ENCODE peak calls at places on chromosomes 7 and 10, in ten cellular contexts. C, L, Z, V, W, J, A, I, M and S are unnamed samples.

GRCh38 chr7:138902156-138902555 is 79.0 kb downstream of the KIAA1549 start:
- DNase-seq in A (no peak), M (no peak), V (no peak), I (no peak), W (no peak), C (no peak), J (no peak), L (no peak), Z (no peak), S (no peak)

GRCh38 chr10:65618125-65618524 is 1307.7 kb upstream of the LRRTM3 start:
- DNase-seq in M (no peak), J (no peak), W (no peak), L (no peak), V (no peak), A (peak; percentile 68), I (no peak), Z (no peak), C (no peak), S (no peak)

GRCh38 chr7:79149831-79150230 is 303.6 kb downstream of the MAGI2 start:
- DNase-seq in V (no peak), Z (no peak), A (peak; percentile 22), I (no peak), J (no peak), C (no peak), L (no peak), M (no peak), W (no peak), S (no peak)

GRCh38 chr10:62844280-62845011 is 28.3 kb upstream of the EGR2 start:
- DNase-seq in J (no peak), A (no peak), C (no peak), W (no peak), M (no peak), I (no peak), V (no peak), L (no peak), Z (no peak), S (no peak)

GRCh38 chr10:133140417-133141143 is 19.4 kb upstream of the KNDC1 start:
- DNase-seq in I (no peak), W (peak; percentile 50), Z (peak; percentile 8), V (no peak), M (no peak), C (no peak), J (no peak), L (no peak), A (no peak), S (no peak)

GRCh38 chr7:103592844-103593243 is 146.8 kb upstream of the SLC26A5 start:
- DNase-seq in L (no peak), I (no peak), W (no peak), M (no peak), J (no peak), V (no peak), C (no peak), A (peak; percentile 41), Z (no peak), S (no peak)

GRCh38 chr7:27955596-27955995 is 215.6 kb downstream of the TAX1BP1 start:
- DNase-seq in M (no peak), V (no peak), C (no peak), A (no peak), Z (no peak), J (no peak), I (no peak), L (no peak), W (no peak), S (no peak)

GRCh38 chr10:12638103-12638502 is 288.8 kb downstream of the CAMK1D start:
- DNase-seq in L (no peak), C (peak; percentile 28), V (no peak), Z (no peak), I (no peak), M (no peak), A (no peak), W (no peak), J (no peak), S (no peak)

GRCh38 chr10:30581779-30582380 is 47.7 kb downstream of the LYZL2 start:
- DNase-seq in W (no peak), J (no peak), L (peak; percentile 58), A (peak; percentile 54), C (peak; percentile 46), I (no peak), M (peak; percentile 35), V (no peak), Z (peak; percentile 22), S (peak; percentile 68)

GRCh38 chr7:1861799-1862458 is 191.9 kb downstream of the ELFN1 start:
- DNase-seq in I (no peak), L (no peak), M (no peak), J (no peak), A (no peak), V (no peak), Z (no peak), W (no peak), C (no peak), S (no peak)

GRCh38 chr7:140623995-140624902 is 16.4 kb downstream of the DENND2A start:
- DNase-seq in J (no peak), M (no peak), V (no peak), L (no peak), I (no peak), Z (peak; percentile 67), W (peak; percentile 90), C (no peak), A (peak; percentile 60), S (no peak)

GRCh38 chr7:41169307-41169706 is 533.6 kb downstream of the INHBA start:
- DNase-seq in W (no peak), C (no peak), Z (no peak), A (peak; percentile 84), L (no peak), V (no peak), J (no peak), M (no peak), I (no peak), S (no peak)

GRCh38 chr10:131972474-131973071 is 9.2 kb downstream of the BNIP3 start:
- DNase-seq in W (peak; percentile 71), M (no peak), Z (no peak), I (no peak), V (no peak), A (no peak), C (no peak), L (no peak), J (no peak), S (no peak)

GRCh38 chr10:90856964-90857634 is 740 bp downstream of the HTR7 start:
- DNase-seq in L (peak; percentile 19), A (no peak), W (no peak), Z (no peak), V (no peak), M (no peak), C (no peak), J (no peak), I (no peak), S (no peak)
- TF ChIP-seq CTCF in L (no peak), A (no peak), W (no peak), Z (no peak), V (no peak), M (no peak), C (no peak), J (no peak), I (no peak), S (no peak)

DNA sequence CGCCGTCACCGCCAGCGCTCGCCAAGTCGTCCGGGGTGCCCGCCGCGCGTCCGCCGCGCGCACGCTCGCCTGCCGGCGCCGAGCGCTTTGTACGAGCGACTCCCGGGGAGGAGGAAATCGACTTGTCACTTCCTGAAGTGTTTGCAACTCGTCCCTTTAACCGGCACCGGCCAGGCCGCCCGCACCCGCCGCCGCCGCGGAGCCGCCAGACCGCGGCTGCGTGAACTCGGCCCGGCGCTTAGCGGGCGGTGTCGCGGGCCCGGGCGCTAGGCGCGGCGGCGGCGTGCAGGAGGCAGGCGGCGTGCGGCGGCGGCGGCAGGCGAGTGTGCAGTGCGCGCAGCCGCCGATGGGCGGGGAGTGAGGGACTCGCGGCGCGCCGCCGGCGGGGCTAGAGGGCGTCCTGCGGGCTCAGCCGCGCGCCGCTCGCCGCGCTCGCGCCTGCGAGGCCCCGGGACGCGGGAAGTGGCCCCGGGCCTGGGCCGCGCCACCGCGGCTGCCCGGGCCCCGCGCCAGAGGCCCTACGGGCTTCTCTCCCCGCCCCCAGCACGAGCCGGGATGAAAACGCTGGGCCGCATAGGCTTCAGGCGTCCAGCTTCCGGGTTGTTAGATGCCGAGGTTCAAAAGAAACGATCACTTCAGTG is at the start of gene FAM53B:
- DNase-seq in A (peak; percentile 77), I (peak; percentile 93), J (no peak), W (peak; percentile 91), V (peak; percentile 70), L (peak; percentile 84), M (peak; percentile 69), Z (peak; percentile 72), C (peak; percentile 90), S (peak; percentile 82)
- TF ChIP-seq CTCF in A (no peak), I (no peak), J (peak; percentile 38), W (no peak), V (peak; percentile 76), L (no peak), M (no peak), Z (no peak), C (peak; percentile 27), S (no peak)

GRCh38 chr7:134645478-134645877 is 1.2 kb upstream of the BPGM start:
- DNase-seq in C (no peak), Z (no peak), A (no peak), J (no peak), L (no peak), I (no peak), W (no peak), V (no peak), M (no peak), S (no peak)

GRCh38 chr7:134645935-134646334 is 718 bp upstream of the BPGM start:
- DNase-seq in C (no peak), M (no peak), W (no peak), V (no peak), Z (no peak), J (no peak), L (no peak), A (peak; percentile 12), I (no peak), S (no peak)

GRCh38 chr7:134649231-134649775 is 2.6 kb downstream of the BPGM start:
- DNase-seq in I (no peak), A (no peak), V (no peak), Z (no peak), W (no peak), C (no peak), L (no peak), M (no peak), J (no peak), S (no peak)

GRCh38 chr7:134648456-134648855 is 1.8 kb downstream of the BPGM start:
- DNase-seq in V (no peak), J (no peak), I (no peak), A (no peak), Z (no peak), M (no peak), W (no peak), L (no peak), C (no peak), S (no peak)

GRCh38 chr7:134646425-134647305 is at the start of gene BPGM:
- DNase-seq in V (peak; percentile 96), Z (peak; percentile 99), I (peak; percentile 94), W (peak; percentile 99), A (peak; percentile 99), M (peak; percentile 96), L (peak; percentile 95), C (peak; percentile 88), J (peak; percentile 100), S (peak; percentile 98)
- TF ChIP-seq CTCF in V (no peak), Z (peak; percentile 15), I (peak; percentile 21), W (no peak), A (peak; percentile 45), M (peak; percentile 34), L (no peak), C (peak; percentile 46), J (peak; percentile 58), S (no peak)

DNA sequence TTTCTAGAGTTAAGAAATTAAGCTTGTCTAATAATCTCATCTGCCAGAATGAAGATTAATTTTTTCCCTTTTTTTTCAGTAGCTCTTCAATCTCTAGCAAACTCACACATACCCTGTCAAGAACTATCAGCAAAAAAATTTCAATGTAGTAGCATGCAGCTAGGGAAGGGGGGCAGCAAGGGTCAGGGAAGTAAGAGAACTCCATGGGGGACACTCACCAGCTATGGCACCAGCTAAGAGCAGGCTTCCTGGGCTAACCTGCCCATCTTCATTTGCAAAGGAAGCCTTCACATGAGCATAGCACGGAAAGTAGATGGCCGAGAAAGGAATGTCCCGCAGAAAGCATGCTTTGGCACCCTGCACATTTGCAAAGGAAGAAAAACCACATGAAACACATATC is 190.4 kb downstream of the SLC25A13 start:
- DNase-seq in V (no peak), C (no peak), W (no peak), L (no peak), M (no peak), J (no peak), I (no peak), A (no peak), Z (no peak), S (no peak)
- TF ChIP-seq CTCF in V (no peak), C (no peak), W (no peak), L (no peak), M (no peak), J (no peak), I (no peak), A (no peak), Z (no peak), S (no peak)